ENCODE peak calls at places on chromosomes 6 and 20, in nine cellular contexts. Y, X, U, F, G, I, J, Z and A are unnamed samples.

GRCh38 chr20:43691928-43692524 is 25.1 kb downstream of the MYBL2 start:
- DNase-seq in Z (peak; percentile 25), X (peak; percentile 65), F (peak; percentile 12), J (peak; percentile 27), U (peak; percentile 74), G (peak; percentile 69), I (peak; percentile 29), Y (peak; percentile 65), A (peak; percentile 65)

GRCh38 chr6:161417712-161418457 is 144.0 kb upstream of the AGPAT4 start:
- DNase-seq in Y (no peak), G (peak; percentile 50), X (peak; percentile 4), F (peak; percentile 98), I (no peak), Z (no peak), J (no peak), U (peak; percentile 16), A (no peak)

GRCh38 chr6:6825153-6825847 is 236.8 kb downstream of the LY86 start:
- DNase-seq in F (no peak), X (peak; percentile 72), G (no peak), Z (no peak), Y (no peak), J (peak; percentile 71), I (no peak), U (no peak), A (no peak)

GRCh38 chr20:33697129-33697528 is 10.9 kb upstream of the E2F1 start:
- DNase-seq in G (no peak), Y (no peak), J (no peak), F (peak; percentile 75), Z (no peak), I (no peak), X (no peak), U (no peak), A (no peak)

GRCh38 chr6:74115674-74116073 is 419.7 kb downstream of the CD109 start:
- DNase-seq in F (no peak), I (no peak), U (no peak), Z (no peak), X (no peak), Y (no peak), J (no peak), G (no peak), A (no peak)

GRCh38 chr20:1567392-1568165 is 10.1 kb upstream of the SIRPD start:
- DNase-seq in G (no peak), I (peak; percentile 8), Y (no peak), U (peak; percentile 12), X (peak; percentile 99), Z (peak; percentile 10), F (peak; percentile 71), J (peak; percentile 89), A (no peak)

GRCh38 chr6:125224236-125224861 is 70.8 kb downstream of the TPD52L1 start:
- DNase-seq in Y (no peak), F (peak; percentile 63), I (no peak), G (no peak), U (no peak), Z (no peak), J (no peak), X (no peak), A (no peak)

GRCh38 chr6:6724319-6725119 is 136.0 kb downstream of the LY86 start:
- DNase-seq in G (peak; percentile 86), Z (peak; percentile 57), J (peak; percentile 55), F (peak; percentile 76), X (peak; percentile 73), Y (peak; percentile 59), U (peak; percentile 82), I (peak; percentile 58), A (peak; percentile 70)

GRCh38 chr6:145705561-145705960 is 29.8 kb downstream of the EPM2A start:
- DNase-seq in U (no peak), J (peak; percentile 44), Y (no peak), G (no peak), F (peak; percentile 51), I (no peak), Z (no peak), X (peak; percentile 40), A (no peak)

GRCh38 chr6:123276439-123277045 is 280.5 kb downstream of the CLVS2 start:
- DNase-seq in J (no peak), Z (no peak), I (no peak), X (no peak), G (peak; percentile 56), F (no peak), U (peak; percentile 47), Y (peak; percentile 7), A (no peak)

GRCh38 chr6:130296854-130297253 is 69.0 kb upstream of the TMEM200A start:
- DNase-seq in X (peak; percentile 34), F (no peak), Z (no peak), I (peak; percentile 8), J (peak; percentile 23), U (peak; percentile 41), G (no peak), Y (no peak), A (no peak)

GRCh38 chr6:167588920-167589614 is 237.6 kb upstream of the AFDN start:
- DNase-seq in X (no peak), F (no peak), U (no peak), Z (no peak), G (no peak), J (no peak), Y (no peak), I (no peak), A (no peak)

GRCh38 chr20:40463171-40463570 is 225.9 kb downstream of the MAFB start:
- DNase-seq in X (no peak), J (no peak), G (no peak), F (no peak), U (no peak), Y (no peak), I (no peak), Z (no peak), A (no peak)

GRCh38 chr6:6823568-6824224 is 235.2 kb downstream of the LY86 start:
- DNase-seq in F (no peak), X (no peak), I (no peak), Z (no peak), U (no peak), G (no peak), Y (no peak), J (no peak), A (no peak)

GRCh38 chr6:21666788-21667681 is 73.5 kb downstream of the SOX4 start:
- DNase-seq in F (peak; percentile 50), Z (no peak), J (no peak), I (no peak), Y (no peak), U (peak; percentile 83), X (no peak), G (peak; percentile 87), A (peak; percentile 55)

GRCh38 chr6:21665436-21666199 is 72.1 kb downstream of the SOX4 start:
- DNase-seq in U (peak; percentile 88), F (peak; percentile 10), G (peak; percentile 80), Y (no peak), J (no peak), I (no peak), X (no peak), Z (peak; percentile 67), A (no peak)

GRCh38 chr6:21665101-21665435 is 71.5 kb downstream of the SOX4 start:
- DNase-seq in I (no peak), X (no peak), Z (no peak), F (peak; percentile 22), G (no peak), U (no peak), J (no peak), Y (no peak), A (no peak)

GRCh38 chr6:21666200-21666671 is 72.7 kb downstream of the SOX4 start:
- DNase-seq in G (peak; percentile 91), F (peak; percentile 34), J (no peak), Y (no peak), I (no peak), U (peak; percentile 91), Z (no peak), X (no peak), A (peak; percentile 64)

DNA sequence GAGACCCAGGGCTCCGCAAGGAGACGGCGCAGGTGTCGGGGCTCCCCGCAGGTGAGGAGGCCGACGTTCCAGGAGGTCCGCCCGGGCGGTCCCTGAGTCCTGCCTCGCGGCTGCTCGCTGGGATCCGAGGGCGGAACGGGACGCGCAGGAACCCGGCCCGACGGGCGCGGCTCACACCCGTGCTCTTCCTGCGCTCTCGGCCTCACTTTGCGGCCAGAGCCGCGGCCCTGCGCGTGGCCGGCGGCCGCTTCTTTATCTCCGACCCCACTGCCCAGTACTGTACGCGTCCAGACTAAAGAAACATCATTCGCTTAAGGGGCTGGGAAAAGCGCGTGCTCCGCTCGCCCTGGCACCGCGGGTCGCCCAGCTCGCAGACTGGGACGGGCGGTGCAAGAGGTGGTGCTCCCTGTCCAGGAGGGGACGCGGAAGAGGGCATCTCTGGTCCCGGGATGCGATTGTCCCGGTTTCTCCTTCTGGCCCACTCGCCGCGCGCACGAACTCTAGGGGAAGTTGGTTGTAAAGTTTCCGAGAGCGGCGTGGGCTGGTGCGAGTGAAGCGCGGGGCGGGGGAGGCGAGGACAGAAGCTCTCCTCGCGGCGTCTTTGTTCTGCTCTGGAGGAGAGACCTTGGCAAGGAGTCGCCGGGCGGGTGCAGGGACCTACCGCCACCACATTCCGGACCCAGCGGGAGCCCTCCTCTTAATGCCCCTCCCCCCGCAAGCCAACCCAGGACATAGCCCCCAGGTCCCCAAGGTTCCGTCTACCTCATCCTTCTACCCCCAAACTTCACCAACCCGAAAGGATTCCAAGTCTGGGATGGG is 70.9 kb downstream of the SOX4 start:
- DNase-seq in G (peak; percentile 79), X (no peak), U (peak; percentile 90), F (peak; percentile 47), J (peak; percentile 14), Y (no peak), I (no peak), Z (no peak), A (no peak)
- TF ChIP-seq EZH2 in G (no peak), X (no peak), U (no peak), F (peak; percentile 97), J (peak; percentile 59), Y (no peak), I (no peak), Z (peak; percentile 40), A (no peak)

GRCh38 chr6:113672691-113673149 is 184.4 kb upstream of the MARCKS start:
- DNase-seq in Y (no peak), F (peak; percentile 77), J (no peak), Z (no peak), U (no peak), I (no peak), X (no peak), G (peak; percentile 20), A (no peak)
- H2AFZ ChIP-seq in Y (no peak overlapping the region), F (peak overlapping the region; percentile 94), J (peak overlapping the region; percentile 3), Z (no peak overlapping the region), U (peak overlapping the region; percentile 78), I (no peak overlapping the region), X (no peak overlapping the region), G (peak overlapping the region; percentile 19), A (no peak overlapping the region)

GRCh38 chr6:137487947-137488735 is 6.1 kb downstream of the OLIG3 start:
- DNase-seq in Y (no peak), I (no peak), J (no peak), G (peak; percentile 46), F (no peak), Z (no peak), X (no peak), U (peak; percentile 67), A (no peak)
- TF ChIP-seq EZH2 in Y (no peak), I (no peak), J (peak; percentile 77), G (peak; percentile 83), F (peak; percentile 54), Z (peak; percentile 95), X (no peak), U (peak; percentile 86), A (no peak)

DNA sequence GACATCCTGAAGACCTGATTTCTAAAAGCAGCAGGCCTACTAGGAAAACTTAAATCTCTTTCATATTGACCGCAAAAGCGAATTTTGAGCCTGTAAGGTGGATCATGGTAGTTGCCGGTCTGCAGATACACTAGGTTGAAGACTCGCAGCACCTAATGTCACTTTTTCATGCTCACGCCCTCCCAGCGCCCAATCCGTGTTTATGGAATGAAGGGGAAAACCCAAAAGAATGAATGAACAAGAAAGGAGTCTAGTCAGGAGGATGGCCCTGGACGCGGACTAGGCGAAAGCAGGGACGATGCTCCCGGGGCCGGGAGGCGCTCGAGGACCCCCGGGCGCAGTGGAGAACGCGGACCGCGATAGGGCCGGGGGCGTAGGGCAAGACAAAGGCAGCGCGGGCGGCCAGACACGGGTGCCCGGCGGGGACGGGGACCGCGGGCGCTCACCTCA is 826 bp downstream of the GCLC start:
- DNase-seq in G (no peak), Z (no peak), J (peak; percentile 60), I (no peak), U (peak; percentile 52), X (peak; percentile 33), Y (peak; percentile 9), F (no peak), A (no peak)
- H2AFZ ChIP-seq in G (peak overlapping the region; percentile 75), Z (peak overlapping the region; percentile 72), J (peak overlapping the region; percentile 75), I (no peak overlapping the region), U (peak overlapping the region; percentile 83), X (peak overlapping the region; percentile 59), Y (peak overlapping the region; percentile 85), F (peak overlapping the region; percentile 70), A (peak overlapping the region; percentile 80)